ENCODE peak calls at places on chromosomes 2 and 18, in eight cellular contexts. U, C, Z, J, V, T, G and X are unnamed samples.

GRCh38 chr18:41809652-41810051 is 145.4 kb upstream of the PIK3C3 start:
- DNase-seq in U (no peak), C (no peak), Z (no peak), J (no peak), V (no peak), T (no peak), G (no peak), X (no peak)

GRCh38 chr2:148201075-148202004 is 180.4 kb downstream of the MBD5 start:
- DNase-seq in U (no peak), C (no peak), Z (no peak), J (peak; percentile 40), V (no peak), T (peak; percentile 46), G (peak; percentile 9), X (peak; percentile 34)

GRCh38 chr2:43097650-43098049 is 128.8 kb downstream of the ZFP36L2 start:
- DNase-seq in U (no peak), C (no peak), Z (no peak), J (no peak), V (no peak), T (no peak), G (no peak), X (no peak)

GRCh38 chr2:208256192-208256782 is 1.4 kb upstream of the IDH1 start:
- DNase-seq in U (no peak), C (no peak), Z (no peak), J (peak; percentile 58), V (no peak), T (no peak), G (no peak), X (no peak)

GRCh38 chr2:42110287-42110973 is 58.7 kb upstream of the EML4 start:
- DNase-seq in U (no peak), C (no peak), Z (no peak), J (no peak), V (no peak), T (no peak), G (no peak), X (no peak)

GRCh38 chr2:149858916-149859634 is 271.5 kb upstream of the MMADHC start:
- DNase-seq in U (no peak), C (no peak), Z (no peak), J (no peak), V (no peak), T (no peak), G (no peak), X (no peak)

GRCh38 chr18:9694952-9695495 is 13.1 kb upstream of the RAB31 start:
- DNase-seq in U (no peak), C (no peak), Z (no peak), J (no peak), V (no peak), T (no peak), G (no peak), X (no peak)

GRCh38 chr2:205800804-205801203 is 118.5 kb downstream of the NRP2 start:
- DNase-seq in U (no peak), C (no peak), Z (no peak), J (no peak), V (no peak), T (peak; percentile 55), G (no peak), X (no peak)

GRCh38 chr2:17646096-17646554 is 105.6 kb downstream of the VSNL1 start:
- DNase-seq in U (no peak), C (peak; percentile 45), Z (no peak), J (peak; percentile 68), V (peak; percentile 45), T (no peak), G (peak; percentile 48), X (peak; percentile 52)

GRCh38 chr18:44682181-44682870 is 1.6 kb downstream of the SETBP1 start:
- DNase-seq in U (no peak), C (no peak), Z (peak; percentile 58), J (no peak), V (no peak), T (peak; percentile 61), G (no peak), X (no peak)

GRCh38 chr2:9690252-9690651 is 59.5 kb upstream of the YWHAQ start:
- DNase-seq in U (no peak), C (no peak), Z (no peak), J (no peak), V (no peak), T (no peak), G (no peak), X (no peak)

GRCh38 chr2:129929321-129930290 is 49.9 kb upstream of the RAB6C start:
- DNase-seq in U (no peak), C (no peak), Z (no peak), J (no peak), V (no peak), T (no peak), G (no peak), X (no peak)

GRCh38 chr18:58662118-58662517 is 9.1 kb upstream of the MALT1 start:
- DNase-seq in U (no peak), C (no peak), Z (peak; percentile 61), J (no peak), V (peak; percentile 79), T (no peak), G (no peak), X (no peak)

GRCh38 chr18:79515944-79516351 is 120.2 kb downstream of the NFATC1 start:
- DNase-seq in U (peak; percentile 25), C (no peak), Z (peak; percentile 37), J (peak; percentile 53), V (no peak), T (no peak), G (no peak), X (no peak)

GRCh38 chr2:126858013-126858412 is 40.7 kb upstream of the TEX51 start:
- DNase-seq in U (no peak), C (no peak), Z (no peak), J (no peak), V (no peak), T (no peak), G (no peak), X (no peak)

GRCh38 chr2:189188446-189188845 is 8.9 kb upstream of the COL5A2 start:
- DNase-seq in U (no peak), C (no peak), Z (no peak), J (no peak), V (no peak), T (no peak), G (no peak), X (no peak)

DNA sequence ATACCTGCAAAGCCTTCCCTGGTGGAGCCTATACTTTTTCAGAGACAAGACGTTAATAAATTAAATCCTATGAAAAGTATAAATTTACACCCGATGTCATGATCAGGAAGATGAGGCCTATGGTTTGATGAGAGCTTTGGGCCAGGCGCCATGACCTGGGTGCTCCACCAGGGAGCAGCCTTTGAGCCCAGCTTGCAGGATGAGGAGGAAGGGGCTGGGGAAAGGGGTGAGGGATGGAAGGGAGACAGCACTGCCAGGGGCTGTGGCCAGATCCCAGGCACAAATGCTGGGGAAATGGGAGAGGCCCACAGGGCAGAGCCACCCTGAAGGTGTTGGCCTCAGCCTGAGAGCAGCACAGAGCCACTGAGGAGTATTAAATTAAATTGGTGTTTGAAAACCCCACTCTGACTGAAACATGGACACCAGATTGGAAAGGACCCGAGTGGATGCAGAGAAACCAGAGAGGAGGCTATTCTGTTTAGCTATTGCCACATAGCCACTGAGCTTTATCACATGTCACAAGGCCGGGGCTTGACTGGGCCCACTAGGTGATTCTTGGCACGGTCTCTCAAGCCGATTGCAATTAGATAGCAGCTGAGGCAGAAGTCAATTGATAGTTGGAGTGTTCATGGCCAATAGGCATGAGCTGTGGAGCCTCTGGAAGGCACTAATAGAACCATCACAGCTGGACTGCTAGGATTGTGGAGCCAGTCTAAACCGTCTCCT is 9.6 kb upstream of the FAHD2A start:
- DNase-seq in U (peak; percentile 20), C (no peak), Z (no peak), J (no peak), V (no peak), T (no peak), G (no peak), X (no peak)
- TF ChIP-seq CTCF in U (no peak), C (peak; percentile 13), Z (no peak), J (peak; percentile 38), V (peak; percentile 3), T (no peak), G (no peak), X (peak; percentile 35)

DNA sequence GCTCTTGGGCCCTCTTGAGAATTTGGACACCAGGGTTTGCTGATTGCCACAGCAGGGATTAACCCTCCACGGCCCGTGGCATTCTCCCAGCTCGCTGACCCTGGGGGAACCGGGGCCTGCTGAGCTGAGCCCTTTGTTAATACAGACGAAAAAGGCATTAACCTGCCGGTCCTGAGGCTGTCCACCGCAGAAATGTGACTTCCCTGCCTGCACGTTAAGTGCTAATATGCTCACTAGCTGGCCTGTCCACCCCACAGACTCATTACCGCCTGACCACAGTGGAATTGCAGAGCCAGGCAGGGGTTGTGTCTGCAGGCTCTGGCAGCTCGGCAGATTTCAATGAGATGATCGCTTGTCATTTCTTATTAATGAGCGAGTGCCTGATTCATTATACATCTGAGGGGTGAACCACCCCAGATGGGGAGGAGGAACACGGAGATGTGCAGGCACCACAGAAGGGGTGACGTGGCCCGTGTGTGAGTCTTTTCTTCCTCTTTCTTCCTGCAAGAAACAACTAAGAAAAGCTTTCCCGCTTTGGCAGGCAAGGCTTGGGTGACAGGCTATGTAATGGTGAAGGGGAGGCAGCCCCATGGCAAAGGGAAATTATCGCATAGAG is 126.0 kb downstream of the GLI2 start:
- DNase-seq in U (no peak), C (no peak), Z (no peak), J (no peak), V (no peak), T (no peak), G (no peak), X (no peak)
- TF ChIP-seq CTCF in U (no peak), C (no peak), Z (no peak), J (no peak), V (no peak), T (no peak), G (no peak), X (no peak)

DNA sequence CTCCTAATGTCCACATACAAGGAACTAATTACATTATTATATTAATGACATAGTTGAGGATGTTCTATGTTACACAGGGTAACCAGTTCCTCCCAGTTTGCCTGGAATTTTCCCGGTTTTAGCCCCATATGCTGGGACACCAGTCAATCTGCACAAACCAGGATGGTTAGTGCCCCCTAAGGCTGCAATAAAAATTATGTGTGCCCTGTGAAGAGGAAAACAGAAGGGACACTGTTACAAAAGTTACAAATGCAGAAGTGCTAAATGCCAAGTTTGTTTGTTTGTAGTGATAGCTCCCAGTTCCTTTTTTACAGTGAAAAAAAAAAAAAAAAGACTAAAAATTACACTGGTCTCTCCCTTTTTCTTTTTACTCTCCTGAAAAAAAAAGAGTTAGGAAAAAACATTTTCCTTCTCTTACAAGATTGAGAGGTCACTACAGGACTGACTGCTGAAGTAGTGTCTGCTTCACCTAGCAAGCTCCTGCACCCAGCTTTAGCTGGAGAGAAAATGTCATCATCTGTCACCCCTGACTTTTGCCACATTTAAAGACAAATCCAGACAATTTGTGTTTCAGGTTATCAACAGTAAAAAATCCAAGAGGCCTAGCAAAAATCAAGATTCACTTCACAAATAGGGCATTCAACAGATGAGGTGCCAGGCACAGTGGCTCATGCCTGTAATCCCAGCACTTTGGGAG is 3.2 kb downstream of the ANKRD44 start:
- DNase-seq in U (no peak), C (no peak), Z (peak; percentile 49), J (peak; percentile 69), V (no peak), T (no peak), G (no peak), X (no peak)
- TF ChIP-seq CTCF in U (no peak), C (no peak), Z (peak; percentile 51), J (peak; percentile 71), V (peak; percentile 37), T (no peak), G (no peak), X (no peak)

DNA sequence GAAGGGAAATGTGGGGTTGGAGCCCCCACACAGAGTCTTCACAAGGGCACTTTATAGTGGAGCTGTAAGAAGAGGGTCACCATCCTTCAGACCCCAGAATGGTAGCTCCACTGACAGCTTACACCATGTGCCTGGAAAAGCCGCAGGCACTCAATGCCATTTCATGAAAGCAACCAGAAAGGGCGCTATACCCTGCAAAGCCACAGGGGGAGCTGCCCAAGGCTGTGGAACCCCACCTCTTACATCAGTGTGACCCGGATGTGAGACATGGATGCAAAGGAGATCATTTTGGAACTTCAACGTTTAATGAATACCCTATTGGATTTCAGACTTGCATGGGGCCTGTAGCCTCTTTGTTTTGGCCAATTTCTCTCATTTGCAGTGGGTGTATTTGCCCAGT is 694.7 kb downstream of the CBLN2 start:
- DNase-seq in U (no peak), C (no peak), Z (no peak), J (no peak), V (no peak), T (no peak), G (no peak), X (no peak)
- TF ChIP-seq CTCF in U (no peak), C (peak; percentile 14), Z (no peak), J (no peak), V (no peak), T (no peak), G (no peak), X (peak; percentile 20)